ENCODE peak calls at places on chromosomes 4 and X, in five cellular contexts. M, J, R, F and C are unnamed samples.

GRCh38 chrX:47523297-47523696 is 37.7 kb upstream of the ARAF start:
- DNase-seq in F (peak; percentile 74), R (peak; percentile 79), J (peak; percentile 78), M (peak; percentile 51), C (peak; percentile 71)

GRCh38 chr4:85829276-85830051 is 354.5 kb downstream of the ARHGAP24 start:
- DNase-seq in M (no peak), J (no peak), F (peak; percentile 45), R (no peak), C (peak; percentile 29)

GRCh38 chrX:54044877-54045328 is 630 bp upstream of the PHF8 start:
- DNase-seq in R (no peak), J (no peak), M (no peak), F (no peak), C (no peak)

GRCh38 chrX:103248553-103248952 is 6.4 kb downstream of the TCEAL8 start:
- DNase-seq in M (no peak), J (peak; percentile 16), F (peak; percentile 22), R (no peak), C (peak; percentile 15)

GRCh38 chrX:97290199-97290598 is 406.5 kb downstream of the RPA4 start:
- DNase-seq in M (no peak), F (no peak), J (no peak), R (no peak), C (no peak)

GRCh38 chrX:9611436-9612145 is 146.7 kb downstream of the TBL1X start:
- DNase-seq in R (no peak), M (no peak), F (no peak), J (no peak), C (no peak)

GRCh38 chr4:123250843-123251242 is 145.8 kb upstream of the SPRY1 start:
- DNase-seq in J (no peak), M (no peak), R (no peak), F (no peak), C (peak; percentile 59)

GRCh38 chrX:29318051-29318450 is 730.8 kb downstream of the IL1RAPL1 start:
- DNase-seq in M (no peak), J (no peak), F (no peak), R (no peak), C (peak; percentile 3)

GRCh38 chr4:152640058-152640921 is 39.5 kb downstream of the TMEM154 start:
- DNase-seq in M (no peak), R (no peak), J (peak; percentile 20), F (peak; percentile 46), C (peak; percentile 17)

GRCh38 chrX:3712080-3712869 is 1.2 kb downstream of the PRKX start:
- DNase-seq in M (no peak), F (peak; percentile 27), J (no peak), R (peak; percentile 47), C (no peak)

GRCh38 chrX:30278365-30278764 is 30.8 kb downstream of the NR0B1 start:
- DNase-seq in M (no peak), F (peak; percentile 13), J (no peak), R (no peak), C (no peak)

GRCh38 chr4:188854451-188854850 is 715.2 kb downstream of the TRIML1 start:
- DNase-seq in F (no peak), M (no peak), J (no peak), R (no peak), C (no peak)

GRCh38 chr4:183905081-183905592 is at the start of gene STOX2:
- DNase-seq in R (no peak), F (no peak), J (peak; percentile 71), M (no peak), C (peak; percentile 74)

GRCh38 chr4:33924239-33924638 is 2320.1 kb downstream of the ARAP2 start:
- DNase-seq in F (peak; percentile 73), R (no peak), J (peak; percentile 6), M (no peak), C (no peak)

GRCh38 chr4:51943221-51943620 is 76.9 kb downstream of the LRRC66 start:
- DNase-seq in F (peak; percentile 40), R (no peak), M (no peak), J (no peak), C (no peak)

GRCh38 chr4:77074961-77075855 is 581 bp downstream of the CCNI start:
- DNase-seq in F (peak; percentile 81), M (no peak), J (peak; percentile 35), R (peak; percentile 92), C (peak; percentile 91)

GRCh38 chr4:7195546-7196282 is 3.4 kb downstream of the SORCS2 start:
- DNase-seq in J (no peak), M (no peak), R (no peak), F (no peak), C (no peak)

GRCh38 chrX:22674947-22675346 is 324.8 kb upstream of the DDX53 start:
- DNase-seq in R (no peak), J (no peak), F (no peak), M (no peak), C (no peak)

GRCh38 chrX:29617276-29617675 is 598.1 kb upstream of the MAGEB2 start:
- DNase-seq in J (no peak), F (peak; percentile 31), R (no peak), M (no peak), C (peak; percentile 77)

GRCh38 chr4:118335316-118335715 is 17.5 kb downstream of the PRSS12 start:
- DNase-seq in J (no peak), F (no peak), M (no peak), R (no peak), C (no peak)

GRCh38 chrX:32524385-32524784 is 687.0 kb downstream of the DMD start:
- DNase-seq in R (no peak), F (no peak), M (no peak), J (no peak), C (no peak)

GRCh38 chr4:146442801-146443200 is 78.9 kb downstream of the SLC10A7 start:
- DNase-seq in F (peak; percentile 88), R (no peak), M (no peak), J (no peak), C (no peak)

GRCh38 chr4:102174800-102175199 is 170.5 kb downstream of the SLC39A8 start:
- DNase-seq in J (peak; percentile 1), M (no peak), R (no peak), F (peak; percentile 46), C (no peak)

GRCh38 chrX:100695991-100696390 is 35.9 kb downstream of the SYTL4 start:
- DNase-seq in M (no peak), F (peak; percentile 43), R (no peak), J (peak; percentile 4), C (no peak)

GRCh38 chr4:143178923-143179322 is 5.8 kb upstream of the USP38 start:
- DNase-seq in R (no peak), J (no peak), F (no peak), M (no peak), C (no peak)

GRCh38 chr4:98522062-98522461 is 136.3 kb downstream of the TSPAN5 start:
- DNase-seq in J (no peak), M (no peak), F (no peak), R (no peak), C (no peak)

GRCh38 chr4:5969777-5970176 is 48.5 kb downstream of the C4orf50 start:
- DNase-seq in F (no peak), M (no peak), J (no peak), R (no peak), C (no peak)

GRCh38 chrX:9416562-9417319 is 48.1 kb upstream of the TBL1X start:
- DNase-seq in R (no peak), J (no peak), F (no peak), M (no peak), C (no peak)

GRCh38 chr4:133493776-133494175 is 344.7 kb downstream of the PCDH10 start:
- DNase-seq in R (no peak), J (no peak), F (peak; percentile 13), M (no peak), C (no peak)

GRCh38 chr4:98557497-98557896 is 100.9 kb downstream of the TSPAN5 start:
- DNase-seq in M (no peak), R (no peak), J (peak; percentile 52), F (peak; percentile 68), C (peak; percentile 51)

GRCh38 chr4:11954093-11954492 is 525.4 kb upstream of the HS3ST1 start:
- DNase-seq in J (peak; percentile 15), R (no peak), F (peak; percentile 0), M (no peak), C (peak; percentile 79)

GRCh38 chrX:310621-311155 is 7.9 kb downstream of the GTPBP6 start:
- DNase-seq in J (no peak), F (no peak), M (no peak), R (peak; percentile 17), C (no peak)

GRCh38 chrX:65451663-65452062 is 82.9 kb downstream of the LAS1L start:
- DNase-seq in F (peak; percentile 35), J (peak; percentile 35), M (no peak), R (no peak), C (peak; percentile 38)

GRCh38 chr4:1323635-1324442 is 23.2 kb upstream of the UVSSA start:
- DNase-seq in M (no peak), R (peak; percentile 1), F (peak; percentile 93), J (peak; percentile 72), C (peak; percentile 25)

GRCh38 chr4:181138116-181138515 is 1105.1 kb upstream of the TENM3 start:
- DNase-seq in R (no peak), F (peak; percentile 27), M (no peak), J (no peak), C (no peak)

GRCh38 chrX:42119076-42119475 is 195.7 kb upstream of the CASK start:
- DNase-seq in F (peak; percentile 69), M (no peak), R (no peak), J (peak; percentile 86), C (no peak)